ENCODE peak calls at places on chromosome 18, in six cellular contexts. D, I, B, T, S and A are unnamed samples.

GRCh38 chr18:39453882-39454281 is 1888.3 kb upstream of the CELF4 start:
- DNase-seq in D (peak; percentile 7), I (no peak), B (no peak), T (no peak), S (peak; percentile 94), A (no peak)

GRCh38 chr18:11050966-11051365 is 98.4 kb downstream of the PIEZO2 start:
- DNase-seq in D (no peak), I (no peak), B (no peak), T (no peak), S (no peak), A (no peak)

GRCh38 chr18:778194-779007 is 33.6 kb downstream of the YES1 start:
- DNase-seq in D (no peak), I (no peak), B (no peak), T (no peak), S (peak; percentile 45), A (no peak)

GRCh38 chr18:65725421-65726050 is 25.3 kb upstream of the CDH7 start:
- DNase-seq in D (peak; percentile 53), I (no peak), B (peak; percentile 74), T (no peak), S (no peak), A (peak; percentile 9)

GRCh38 chr18:48772457-48772856 is 178.3 kb downstream of the SMAD7 start:
- DNase-seq in D (no peak), I (no peak), B (no peak), T (no peak), S (no peak), A (no peak)

GRCh38 chr18:60232541-60232940 is 140.0 kb downstream of the MC4R start:
- DNase-seq in D (no peak), I (no peak), B (no peak), T (no peak), S (no peak), A (no peak)

GRCh38 chr18:24683965-24684364 is 223.5 kb downstream of the HRH4 start:
- DNase-seq in D (no peak), I (no peak), B (peak; percentile 21), T (no peak), S (no peak), A (no peak)

GRCh38 chr18:48355526-48356115 is 53.6 kb downstream of the ZBTB7C start:
- DNase-seq in D (no peak), I (no peak), B (no peak), T (no peak), S (no peak), A (no peak)

GRCh38 chr18:45522371-45522770 is 92.9 kb upstream of the SLC14A2 start:
- DNase-seq in D (no peak), I (no peak), B (no peak), T (no peak), S (peak; percentile 63), A (no peak)

GRCh38 chr18:45527891-45528290 is 87.4 kb upstream of the SLC14A2 start:
- DNase-seq in D (no peak), I (no peak), B (no peak), T (no peak), S (no peak), A (no peak)

GRCh38 chr18:45528712-45529336 is 86.5 kb upstream of the SLC14A2 start:
- DNase-seq in D (no peak), I (no peak), B (no peak), T (no peak), S (no peak), A (no peak)

GRCh38 chr18:45521777-45522176 is 93.5 kb upstream of the SLC14A2 start:
- DNase-seq in D (no peak), I (no peak), B (no peak), T (no peak), S (peak; percentile 64), A (peak; percentile 12)

DNA sequence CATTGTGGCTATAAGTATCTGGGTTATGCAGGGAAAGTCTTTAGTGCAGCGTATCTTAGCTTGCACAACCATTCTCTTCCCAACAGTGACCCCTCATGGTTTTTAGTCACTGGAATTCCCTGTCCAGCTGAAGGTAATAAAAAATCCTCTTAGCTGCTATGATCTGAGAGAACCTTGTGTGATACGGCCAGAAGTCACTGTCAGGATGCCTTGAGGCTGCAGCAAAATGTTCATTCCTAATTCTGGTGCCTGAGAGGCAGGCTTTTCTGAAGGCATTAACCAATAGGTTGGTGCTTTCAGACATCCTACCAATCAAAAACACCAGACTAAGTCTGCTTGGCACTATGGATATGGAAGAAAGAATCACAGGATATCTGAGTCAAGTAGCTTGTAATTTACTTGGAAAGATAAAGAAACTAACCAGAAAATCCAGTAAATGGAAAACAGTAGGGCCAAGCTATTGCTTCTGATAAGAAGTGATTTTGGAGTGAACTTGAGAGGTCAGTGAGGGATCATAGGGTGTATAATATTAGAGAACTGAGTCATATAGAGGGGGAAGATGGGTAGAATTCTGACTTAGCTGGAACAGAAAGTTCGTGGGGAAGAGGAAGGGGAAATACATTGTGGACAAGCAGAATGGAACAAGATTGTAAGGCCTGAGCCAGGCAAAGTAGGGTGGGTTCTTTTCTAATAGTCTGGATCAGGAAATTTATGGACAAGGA is 89.0 kb upstream of the SLC14A2 start:
- DNase-seq in D (no peak), I (no peak), B (no peak), T (no peak), S (peak; percentile 65), A (no peak)
- TF ChIP-seq CTCF in D (no peak), I (no peak), B (no peak), T (peak; percentile 20), S (no peak), A (no peak)

GRCh38 chr18:36662000-36662399 is 166.8 kb downstream of the TPGS2 start:
- DNase-seq in D (peak; percentile 19), I (no peak), B (peak; percentile 53), T (no peak), S (peak; percentile 11), A (no peak)
- TF ChIP-seq CTCF in D (no peak), I (peak; percentile 24), B (no peak), T (no peak), S (peak; percentile 4), A (no peak)

GRCh38 chr18:41849632-41850031 is 105.4 kb upstream of the PIK3C3 start:
- DNase-seq in D (no peak), I (no peak), B (no peak), T (no peak), S (no peak), A (no peak)

GRCh38 chr18:41850781-41851180 is 104.3 kb upstream of the PIK3C3 start:
- DNase-seq in D (no peak), I (no peak), B (no peak), T (no peak), S (no peak), A (no peak)

GRCh38 chr18:41858761-41859555 is 96.1 kb upstream of the PIK3C3 start:
- DNase-seq in D (no peak), I (no peak), B (no peak), T (no peak), S (no peak), A (no peak)

GRCh38 chr18:41853280-41853679 is 101.8 kb upstream of the PIK3C3 start:
- DNase-seq in D (no peak), I (no peak), B (no peak), T (no peak), S (no peak), A (no peak)
- TF ChIP-seq CTCF in D (no peak), I (no peak), B (no peak), T (no peak), S (no peak), A (no peak)

DNA sequence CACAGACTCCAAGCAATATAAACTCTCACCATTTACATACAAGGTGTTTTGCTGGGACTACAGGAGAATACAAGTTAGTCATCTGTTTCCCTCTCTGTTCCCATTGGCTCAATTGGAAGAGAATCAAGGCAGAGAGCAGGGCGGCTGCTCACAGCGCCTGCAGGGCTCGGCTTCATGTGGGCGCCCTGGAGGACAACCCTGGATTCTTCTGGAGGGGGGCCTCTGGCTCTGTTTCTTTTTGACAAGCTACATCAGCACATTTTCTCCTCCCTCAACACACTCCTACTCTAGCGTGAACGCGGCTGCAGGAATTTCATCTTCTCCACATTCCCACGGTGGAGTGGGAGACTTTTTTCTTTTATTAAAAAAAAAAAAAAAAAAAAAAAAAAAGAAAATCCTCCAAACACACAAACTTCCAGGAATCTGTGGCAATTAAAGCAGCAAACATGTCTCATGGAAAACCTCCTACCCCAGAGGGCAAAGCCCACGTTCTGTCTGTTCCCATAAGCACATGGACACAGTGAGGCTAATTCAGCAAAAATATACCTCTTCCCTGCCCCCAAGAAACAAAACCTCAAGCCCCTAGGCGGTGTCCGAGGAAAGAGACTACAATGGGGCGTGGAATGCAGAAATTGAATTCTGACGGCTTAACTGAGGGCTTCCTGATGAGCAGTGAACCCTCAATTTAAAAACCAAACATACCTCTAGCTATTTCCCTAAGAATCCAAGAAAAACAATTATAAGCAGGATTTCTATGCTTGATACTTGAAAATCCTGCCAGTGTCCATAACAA is 50.6 kb downstream of the PARD6G start:
- DNase-seq in D (no peak), I (no peak), B (no peak), T (no peak), S (peak; percentile 37), A (no peak)
- TF ChIP-seq CTCF in D (no peak), I (no peak), B (no peak), T (no peak), S (no peak), A (no peak)

DNA sequence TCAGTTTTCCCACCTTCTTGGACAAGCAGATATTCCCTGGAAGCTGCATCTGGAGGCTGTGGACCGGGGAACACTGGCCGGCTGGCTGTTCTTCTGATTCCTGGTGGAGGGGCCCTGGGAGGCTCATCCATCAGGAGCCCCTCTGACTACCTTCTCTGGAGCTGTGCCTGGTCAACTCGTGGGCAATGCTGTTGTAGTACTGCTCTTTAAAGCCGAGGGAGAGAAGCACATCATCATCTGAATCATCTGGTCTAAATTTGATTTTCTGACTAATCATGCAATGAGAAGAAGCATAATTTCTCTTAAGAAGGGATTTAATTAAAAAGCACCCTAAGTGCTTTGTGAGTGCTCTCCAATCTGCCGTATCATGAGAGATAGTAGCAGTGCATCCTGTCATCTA is 229.5 kb downstream of the FHOD3 start:
- DNase-seq in D (no peak), I (no peak), B (no peak), T (no peak), S (no peak), A (no peak)
- TF ChIP-seq CTCF in D (no peak), I (no peak), B (no peak), T (no peak), S (no peak), A (no peak)

DNA sequence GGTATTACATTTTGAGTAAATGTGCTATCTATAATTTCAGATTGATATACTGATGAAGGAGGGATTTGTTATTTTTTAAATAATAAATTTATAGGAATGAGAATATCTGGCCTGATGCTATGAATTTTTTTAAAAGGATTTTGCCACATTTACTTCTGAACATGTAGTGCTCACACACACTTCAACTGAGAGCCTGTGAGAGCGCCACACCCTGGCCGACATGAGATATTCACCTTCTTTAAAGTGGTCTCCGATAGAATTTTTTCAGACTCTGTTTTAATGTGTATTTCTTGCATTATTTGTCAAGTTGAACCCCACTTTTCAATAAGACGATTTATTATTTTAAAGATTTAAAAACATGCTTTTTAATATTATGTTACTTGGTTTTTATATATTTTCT is 813.3 kb downstream of the DCC start:
- DNase-seq in D (peak; percentile 60), I (no peak), B (peak; percentile 41), T (no peak), S (peak; percentile 1), A (peak; percentile 16)
- TF ChIP-seq CTCF in D (peak; percentile 81), I (peak; percentile 35), B (peak; percentile 71), T (no peak), S (no peak), A (peak; percentile 37)

GRCh38 chr18:63213331-63213900 is 106.2 kb downstream of the BCL2 start:
- DNase-seq in D (no peak), I (no peak), B (no peak), T (no peak), S (peak; percentile 47), A (peak; percentile 68)
- TF ChIP-seq CTCF in D (no peak), I (no peak), B (no peak), T (no peak), S (no peak), A (no peak)